ENCODE peak calls at places on chromosomes 7 and 10, in nine cellular contexts. Q is GM12878, V is heart left ventricle, R is HepG2, O is right lobe of liver, C is HCT116, J is body of pancreas, X is A549, M is IMR-90. Y is an unnamed sample.

GRCh38 chr7:85815511-85815910 is 628.7 kb upstream of the SEMA3D start:
- ATAC-seq in Q (no peak), V (no peak), R (no peak), O (no peak), C (no peak), J (no peak), X (no peak), M (no peak), Y (no peak)

GRCh38 chr10:97868134-97868685 is 18.6 kb downstream of the GOLGA7B start:
- ATAC-seq in Q (no peak), V (no peak), R (peak), O (no peak), C (no peak), J (no peak), X (no peak), M (no peak), Y (no peak)

GRCh38 chr10:49058341-49059255 is 56.7 kb downstream of the VSTM4 start:
- ATAC-seq in Q (no peak), V (peak), R (no peak), O (no peak), C (no peak), J (peak), X (no peak), M (no peak), Y (no peak)

GRCh38 chr10:118590334-118590733 is 5.1 kb downstream of the PRLHR start:
- ATAC-seq in Q (no peak), V (no peak), R (no peak), O (peak), C (no peak), J (peak), X (no peak), M (no peak), Y (no peak)

GRCh38 chr7:8254215-8254614 is 7.8 kb downstream of the ICA1 start:
- ATAC-seq in Q (no peak), V (peak), R (no peak), O (peak), C (no peak), J (peak), X (no peak), M (no peak), Y (no peak)

GRCh38 chr10:110617455-110618162 is 26.5 kb upstream of the RBM20 start:
- ATAC-seq in Q (no peak), V (peak), R (no peak), O (no peak), C (no peak), J (no peak), X (no peak), M (no peak), Y (no peak)

GRCh38 chr7:23026164-23026563 is 12.2 kb upstream of the HYCC1 start:
- ATAC-seq in Q (no peak), V (no peak), R (no peak), O (no peak), C (no peak), J (no peak), X (no peak), M (no peak), Y (no peak)

GRCh38 chr7:84176716-84177115 is 17.9 kb downstream of the SEMA3A start:
- ATAC-seq in Q (no peak), V (peak), R (no peak), O (no peak), C (no peak), J (no peak), X (no peak), M (no peak), Y (peak)

GRCh38 chr10:96288151-96288621 is 16.0 kb upstream of the DNTT start:
- ATAC-seq in Q (peak), V (no peak), R (peak), O (peak), C (no peak), J (no peak), X (no peak), M (no peak), Y (no peak)

GRCh38 chr10:31937371-31937770 is 8.7 kb upstream of the ARHGAP12 start:
- ATAC-seq in Q (no peak), V (peak), R (no peak), O (no peak), C (no peak), J (no peak), X (peak), M (no peak), Y (peak)

GRCh38 chr10:71188201-71188600 is 24.2 kb upstream of the UNC5B start:
- ATAC-seq in Q (no peak), V (peak), R (no peak), O (no peak), C (no peak), J (no peak), X (no peak), M (no peak), Y (no peak)

GRCh38 chr7:2477447-2478386 is 1.5 kb upstream of the GRIFIN start:
- ATAC-seq in Q (peak), V (peak), R (peak), O (peak), C (peak), J (peak), X (peak), M (peak), Y (peak)

GRCh38 chr7:152949198-152949597 is 189.6 kb downstream of the ACTR3B start:
- ATAC-seq in Q (no peak), V (no peak), R (no peak), O (no peak), C (no peak), J (no peak), X (no peak), M (no peak), Y (no peak)

GRCh38 chr10:61567729-61568128 is 95.0 kb upstream of the CABCOCO1 start:
- ATAC-seq in Q (no peak), V (no peak), R (no peak), O (no peak), C (no peak), J (no peak), X (no peak), M (no peak), Y (no peak)

GRCh38 chr10:20971901-20972300 is 74.8 kb upstream of the NEBL start:
- ATAC-seq in Q (peak), V (no peak), R (no peak), O (peak), C (no peak), J (no peak), X (no peak), M (no peak), Y (no peak)

GRCh38 chr10:25959540-25960232 is 25.7 kb downstream of the MYO3A start:
- ATAC-seq in Q (no peak), V (no peak), R (no peak), O (no peak), C (no peak), J (no peak), X (no peak), M (no peak), Y (no peak)

GRCh38 chr7:7577888-7578287 is 11.2 kb downstream of the MIOS start:
- ATAC-seq in Q (peak), V (no peak), R (no peak), O (peak), C (no peak), J (no peak), X (no peak), M (no peak), Y (no peak)

DNA sequence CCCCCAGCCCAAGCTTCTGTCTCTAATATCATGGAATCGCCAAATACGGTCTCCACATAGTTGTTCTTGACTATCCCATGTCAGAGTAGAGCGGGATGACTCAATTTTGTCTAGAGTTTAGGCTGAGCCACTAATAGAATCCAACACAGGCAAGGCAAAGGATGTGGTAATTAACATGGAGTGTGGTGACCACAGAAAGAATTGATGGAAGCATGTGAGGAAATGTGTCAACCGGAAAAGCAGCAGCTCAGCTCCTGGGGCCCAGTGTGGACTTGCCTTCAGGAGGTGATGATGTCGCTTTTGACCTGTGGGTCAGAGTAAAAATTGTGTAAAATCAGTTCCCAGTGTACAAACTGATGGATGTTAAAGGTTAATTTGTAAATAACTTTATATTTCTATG is 139.3 kb upstream of the KLF6 start:
- ATAC-seq in Q (no peak), V (peak), R (no peak), O (no peak), C (no peak), J (no peak), X (no peak), M (peak), Y (peak)
- TF ChIP-seq POLR2A in Q (no peak), V (no peak), R (no peak), O (no peak), C (no peak), J (no peak), X (no peak), M (no peak), Y (no peak)

DNA sequence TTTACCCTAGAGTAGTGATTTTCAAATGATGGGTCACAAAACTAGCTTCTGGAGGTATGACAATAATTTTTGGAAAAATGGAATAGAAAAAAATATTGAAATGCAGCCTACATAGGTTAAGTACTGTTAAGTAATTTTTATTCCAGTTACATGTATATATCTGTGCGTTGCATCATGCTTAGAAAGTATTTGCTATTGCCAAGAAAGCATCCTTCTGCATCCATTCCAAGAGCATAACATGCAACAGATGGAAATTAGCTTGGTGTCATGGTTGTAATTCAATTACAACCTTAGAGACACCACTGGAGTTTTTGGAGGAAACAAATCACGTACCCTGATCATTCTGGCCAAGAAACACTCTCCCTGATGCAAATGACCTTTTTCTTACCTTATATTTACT is 1.7 kb downstream of the AKR1B1 start:
- ATAC-seq in Q (no peak), V (no peak), R (no peak), O (no peak), C (no peak), J (no peak), X (no peak), M (no peak), Y (no peak)
- H3K4me3 ChIP-seq in Q (no peak), V (no peak), R (no peak), O (no peak), C (no peak), J (no peak), X (peak), M (no peak), Y (peak)

DNA sequence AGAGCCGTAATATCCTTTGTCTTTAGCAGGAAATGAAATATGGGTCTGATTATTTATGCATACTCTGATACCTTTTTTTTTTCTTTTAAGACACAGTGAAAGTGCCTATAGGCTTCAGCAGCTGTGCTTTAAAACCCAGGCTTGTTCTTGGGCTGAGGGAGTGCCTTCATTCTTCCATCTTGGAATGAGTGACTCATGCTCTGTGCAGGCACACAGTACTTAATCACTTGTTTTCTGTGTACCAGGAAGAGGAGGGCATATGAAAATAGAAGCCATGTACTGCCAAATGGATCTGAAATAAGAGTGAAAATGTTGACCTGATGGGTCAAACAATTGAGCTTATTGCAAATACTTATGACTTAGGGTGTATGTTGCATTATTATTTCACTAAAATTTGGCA is 12.0 kb downstream of the INPP5F start:
- ATAC-seq in Q (peak), V (peak), R (no peak), O (no peak), C (peak), J (peak), X (peak), M (peak), Y (peak)
- TF ChIP-seq POLR2A in Q (no peak), V (no peak), R (no peak), O (no peak), C (no peak), J (no peak), X (no peak), M (no peak), Y (no peak)

GRCh38 chr10:129972145-129972965 is 8.3 kb upstream of the EBF3 start:
- ATAC-seq in Q (no peak), V (no peak), R (no peak), O (no peak), C (no peak), J (no peak), X (no peak), M (no peak), Y (no peak)

GRCh38 chr10:129969528-129970264 is 5.6 kb upstream of the EBF3 start:
- ATAC-seq in Q (no peak), V (peak), R (no peak), O (no peak), C (no peak), J (no peak), X (no peak), M (no peak), Y (no peak)

GRCh38 chr10:129971381-129972144 is 7.5 kb upstream of the EBF3 start:
- ATAC-seq in Q (peak), V (peak), R (peak), O (peak), C (peak), J (peak), X (peak), M (peak), Y (peak)

GRCh38 chr10:129968937-129969527 is 5.0 kb upstream of the EBF3 start:
- ATAC-seq in Q (peak), V (peak), R (peak), O (peak), C (no peak), J (peak), X (peak), M (peak), Y (no peak)

DNA sequence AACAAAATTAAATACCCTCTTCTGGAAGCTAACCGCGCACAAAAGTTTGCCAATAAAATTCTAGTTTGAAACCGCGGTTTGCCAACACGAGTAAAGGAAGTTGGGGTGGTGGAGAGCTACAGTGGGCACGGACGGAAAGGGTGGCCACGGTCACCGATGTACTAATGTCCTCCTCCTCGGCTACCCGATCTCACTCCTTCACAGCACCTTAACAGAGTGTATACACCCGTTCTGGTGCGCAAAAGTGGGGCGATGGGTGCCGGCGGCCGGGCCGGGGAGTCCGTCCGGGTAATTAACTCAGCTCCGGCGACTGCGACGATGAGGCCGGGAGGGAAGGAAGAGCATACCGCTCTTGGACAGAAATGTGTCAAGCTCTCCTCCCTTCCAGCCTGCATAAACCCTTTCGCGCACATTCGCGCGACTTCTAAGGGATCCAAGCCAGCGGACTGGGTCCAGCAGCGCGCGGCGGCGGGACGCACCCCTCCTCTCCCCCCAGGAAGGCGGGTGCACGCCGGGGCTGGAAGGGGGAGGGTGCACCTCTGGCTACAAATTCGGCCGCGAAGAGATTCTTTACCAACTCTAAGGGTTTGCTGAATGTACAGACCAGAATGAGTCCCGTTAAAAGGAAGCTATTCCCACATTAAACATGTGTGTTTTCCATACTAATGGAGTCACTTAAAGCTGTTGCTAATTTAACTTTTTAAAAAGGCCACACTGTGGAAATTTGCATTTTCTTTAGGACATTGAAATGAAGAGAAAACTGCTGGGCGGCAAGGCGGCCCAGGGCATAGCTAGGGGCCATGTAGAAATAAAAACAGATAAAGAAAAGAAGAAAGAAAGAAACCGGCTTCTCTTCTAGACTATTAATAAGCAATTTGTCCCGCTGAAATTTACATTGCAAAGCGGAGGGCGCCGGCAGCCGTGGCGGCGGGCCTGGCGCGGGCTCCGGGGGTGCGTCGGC is 6.6 kb upstream of the EBF3 start:
- ATAC-seq in Q (no peak), V (no peak), R (no peak), O (no peak), C (no peak), J (no peak), X (no peak), M (no peak), Y (no peak)
- H3K4me3 ChIP-seq in Q (no peak), V (peak), R (no peak), O (no peak), C (no peak), J (no peak), X (peak), M (no peak), Y (no peak)

DNA sequence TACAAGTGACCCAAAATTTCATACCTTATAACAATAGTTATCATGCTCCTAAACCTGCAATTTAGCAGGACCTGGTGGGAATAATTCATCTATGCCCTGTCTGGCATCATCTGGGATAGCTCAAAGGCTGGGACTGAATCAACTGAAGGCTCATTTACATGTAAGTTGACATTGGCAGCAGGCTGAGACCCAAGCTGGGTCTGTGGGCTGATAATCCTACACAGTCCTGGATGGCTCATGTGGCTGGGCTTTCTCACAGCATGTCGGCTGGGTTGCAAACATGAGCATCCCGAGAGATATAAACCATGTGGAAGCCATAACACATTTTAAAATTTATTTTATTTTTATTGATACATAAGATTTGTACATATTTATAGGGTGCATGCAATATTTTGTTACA is 19.5 kb upstream of the ABCB5 start:
- ATAC-seq in Q (no peak), V (no peak), R (no peak), O (no peak), C (no peak), J (no peak), X (no peak), M (no peak), Y (no peak)
- TF ChIP-seq POLR2A in Q (no peak), V (no peak), R (no peak), O (no peak), C (no peak), J (no peak), X (no peak), M (no peak), Y (no peak)

GRCh38 chr10:75234683-75235374 is 928 bp downstream of the COMTD1 start:
- ATAC-seq in Q (peak), V (no peak), R (peak), O (peak), C (peak), J (peak), X (peak), M (no peak), Y (no peak)
- H3K4me3 ChIP-seq in Q (peak), V (peak), R (peak), O (peak), C (peak), J (peak), X (peak), M (peak), Y (peak)

Y was measured in gastroesophageal sphincter.